ENCODE peak calls at places on chromosome 3, in four cellular contexts. D, U, Q and F are unnamed samples.

GRCh38 chr3:108489776-108490175 is 20.6 kb downstream of the MYH15 start:
- DNase-seq in D (no peak), U (no peak), Q (peak; percentile 45), F (peak; percentile 64)

GRCh38 chr3:72003936-72004335 is 219.0 kb upstream of the PROK2 start:
- DNase-seq in Q (no peak), U (no peak), D (no peak), F (no peak)

GRCh38 chr3:110583373-110583935 is 488.2 kb upstream of the NECTIN3 start:
- DNase-seq in Q (no peak), D (no peak), U (no peak), F (no peak)

GRCh38 chr3:46916799-46917198 is 39.3 kb downstream of the PTH1R start:
- DNase-seq in U (no peak), Q (no peak), D (no peak), F (no peak)

GRCh38 chr3:16477501-16477900 is 36.0 kb downstream of the RFTN1 start:
- DNase-seq in D (no peak), Q (no peak), U (no peak), F (no peak)

GRCh38 chr3:22269827-22270226 is 518.8 kb upstream of the ZNF385D start:
- DNase-seq in D (no peak), Q (no peak), U (no peak), F (no peak)

GRCh38 chr3:33940149-33940548 is 141.7 kb downstream of the PDCD6IP start:
- DNase-seq in U (no peak), D (no peak), Q (no peak), F (no peak)

GRCh38 chr3:128438488-128439072 is 28.1 kb downstream of the DNAJB8 start:
- DNase-seq in Q (no peak), U (no peak), D (no peak), F (peak; percentile 30)

GRCh38 chr3:110533089-110533488 is 538.5 kb upstream of the NECTIN3 start:
- DNase-seq in Q (no peak), D (no peak), U (no peak), F (no peak)

GRCh38 chr3:87398226-87398774 is 121.9 kb upstream of the POU1F1 start:
- DNase-seq in Q (no peak), D (no peak), U (no peak), F (no peak)

GRCh38 chr3:74338998-74339397 is 275.5 kb downstream of the CNTN3 start:
- DNase-seq in D (no peak), Q (no peak), U (no peak), F (no peak)

GRCh38 chr3:66747251-66747650 is 246.4 kb upstream of the LRIG1 start:
- DNase-seq in U (no peak), D (no peak), Q (no peak), F (no peak)

GRCh38 chr3:84245779-84246178 is 713.0 kb upstream of the CADM2 start:
- DNase-seq in U (no peak), D (no peak), Q (no peak), F (no peak)

GRCh38 chr3:188133646-188134045 is 20.3 kb upstream of the LPP start:
- DNase-seq in D (no peak), Q (no peak), U (no peak), F (no peak)

GRCh38 chr3:142226474-142226873 is 1.1 kb upstream of the GK5 start:
- DNase-seq in D (no peak), Q (no peak), U (no peak), F (no peak)
- TF ChIP-seq CTCF in D (peak; percentile 37), Q (no peak), U (no peak), F (no peak)

GRCh38 chr3:171453175-171453868 is 6.9 kb downstream of the TNIK start:
- DNase-seq in Q (no peak), D (no peak), U (no peak), F (no peak)
- TF ChIP-seq CTCF in Q (no peak), D (peak; percentile 50), U (no peak), F (peak; percentile 5)

DNA sequence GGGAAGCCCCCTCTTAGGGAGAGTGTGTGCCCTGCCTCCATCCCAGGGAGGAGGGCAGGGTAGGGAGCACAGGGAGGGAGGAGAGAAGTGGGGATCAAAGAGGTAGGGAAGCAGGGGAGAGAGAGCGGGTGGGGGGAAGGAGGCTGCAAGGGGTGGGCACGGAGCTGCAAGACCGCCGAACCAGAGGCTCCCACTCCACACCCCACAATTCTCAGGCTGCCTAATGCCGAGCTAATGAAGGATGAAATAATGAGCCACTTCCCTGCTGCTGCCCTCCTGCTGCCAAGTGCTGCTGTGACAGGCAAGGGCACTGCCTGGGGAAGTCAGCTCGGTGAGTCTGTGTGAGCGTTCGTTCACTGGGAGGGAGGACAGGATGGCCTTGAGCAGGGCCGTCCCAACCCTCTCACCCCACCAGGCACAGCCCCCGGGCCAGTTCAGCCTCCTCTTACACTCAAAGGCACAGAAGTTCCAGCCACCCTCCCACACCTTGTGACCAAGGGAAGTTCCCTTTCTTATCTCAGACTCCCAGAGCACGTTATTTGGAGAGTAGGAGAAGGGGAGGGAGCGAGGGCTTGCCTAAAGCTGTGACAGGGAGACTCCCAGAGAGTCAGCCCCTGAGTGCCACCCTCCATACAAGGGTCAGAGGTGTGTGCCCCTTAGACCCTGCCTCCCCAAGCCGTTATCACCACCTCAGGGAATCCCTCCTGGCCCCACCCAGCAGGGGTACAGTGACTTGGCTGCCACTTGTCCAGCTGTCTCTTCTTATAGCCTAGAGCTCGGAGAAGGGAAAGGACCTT is 12.4 kb downstream of the GLYCTK start:
- DNase-seq in Q (peak; percentile 41), D (no peak), U (no peak), F (no peak)
- TF ChIP-seq CTCF in Q (no peak), D (peak; percentile 15), U (no peak), F (no peak)

DNA sequence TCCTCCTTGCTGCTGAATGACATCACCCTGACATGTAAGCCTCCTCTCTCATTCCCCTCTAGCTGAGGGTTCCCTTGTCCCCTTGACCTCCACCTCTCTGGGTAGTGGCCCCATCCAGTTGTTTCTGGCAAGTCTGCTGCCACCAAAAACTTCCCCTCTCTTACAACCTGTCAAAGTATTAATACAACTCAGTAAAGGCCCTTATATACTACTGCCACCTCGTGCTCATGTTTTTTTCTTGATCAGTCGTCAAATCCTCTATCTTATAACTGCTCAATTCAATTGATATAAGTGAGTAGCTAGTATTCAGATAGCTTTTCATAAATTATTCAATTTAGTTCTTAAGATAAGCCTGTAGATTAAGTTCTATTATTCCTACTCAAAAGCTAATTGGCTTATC is 249.6 kb downstream of the MBNL1 start:
- DNase-seq in Q (no peak), D (no peak), U (no peak), F (peak; percentile 43)
- TF ChIP-seq CTCF in Q (no peak), D (no peak), U (no peak), F (no peak)

GRCh38 chr3:64114651-64115050 is 91.4 kb upstream of the PSMD6 start:
- DNase-seq in U (no peak), Q (no peak), D (no peak), F (no peak)
- TF ChIP-seq CTCF in U (no peak), Q (no peak), D (no peak), F (no peak)